ENCODE peak calls at places on chromosome 18, in ten cellular contexts. L, D, P, H, Y, Z, A, S, I and E are unnamed samples.

GRCh38 chr18:70292628-70293027 is 3.8 kb downstream of the SOCS6 start:
- DNase-seq in L (no peak), D (no peak), P (no peak), H (no peak), Y (no peak), Z (no peak), A (no peak), S (no peak), I (no peak), E (no peak)

GRCh38 chr18:2913398-2914005 is 66.7 kb downstream of the EMILIN2 start:
- DNase-seq in L (no peak), D (no peak), P (no peak), H (peak), Y (no peak), Z (no peak), A (no peak), S (no peak), I (no peak), E (no peak)

GRCh38 chr18:78638889-78639596 is 340.6 kb upstream of the SALL3 start:
- DNase-seq in L (no peak), D (no peak), P (no peak), H (no peak), Y (no peak), Z (no peak), A (peak), S (no peak), I (no peak), E (no peak)

GRCh38 chr18:45567123-45567522 is 48.2 kb upstream of the SLC14A2 start:
- DNase-seq in L (peak), D (peak), P (no peak), H (no peak), Y (peak), Z (no peak), A (no peak), S (peak), I (no peak), E (no peak)

GRCh38 chr18:3973191-3973590 is 481.9 kb downstream of the DLGAP1 start:
- DNase-seq in L (no peak), D (no peak), P (no peak), H (no peak), Y (no peak), Z (no peak), A (no peak), S (no peak), I (no peak), E (no peak)

GRCh38 chr18:29874519-29875098 is 1167.9 kb downstream of the DSC3 start:
- DNase-seq in L (peak), D (no peak), P (no peak), H (no peak), Y (peak), Z (no peak), A (peak), S (peak), I (no peak), E (peak)

GRCh38 chr18:74497308-74497640 is 1.1 kb downstream of the CNDP2 start:
- DNase-seq in L (no peak), D (no peak), P (no peak), H (no peak), Y (no peak), Z (no peak), A (no peak), S (no peak), I (no peak), E (no peak)

GRCh38 chr18:48833701-48834394 is 116.9 kb downstream of the SMAD7 start:
- DNase-seq in L (peak), D (no peak), P (no peak), H (no peak), Y (peak), Z (no peak), A (peak), S (peak), I (peak), E (peak)

GRCh38 chr18:62346327-62347090 is 21.4 kb downstream of the TNFRSF11A start:
- DNase-seq in L (no peak), D (no peak), P (no peak), H (no peak), Y (no peak), Z (no peak), A (no peak), S (no peak), I (no peak), E (no peak)

GRCh38 chr18:23021625-23022024 is 88.5 kb downstream of the RBBP8 start:
- DNase-seq in L (no peak), D (no peak), P (no peak), H (no peak), Y (no peak), Z (no peak), A (no peak), S (no peak), I (no peak), E (no peak)

GRCh38 chr18:35088931-35089330 is 47.7 kb downstream of the MAPRE2 start:
- DNase-seq in L (no peak), D (no peak), P (no peak), H (no peak), Y (peak), Z (no peak), A (no peak), S (no peak), I (no peak), E (no peak)

GRCh38 chr18:773980-774624 is 37.9 kb downstream of the YES1 start:
- DNase-seq in L (no peak), D (no peak), P (no peak), H (no peak), Y (no peak), Z (no peak), A (no peak), S (no peak), I (no peak), E (no peak)

GRCh38 chr18:78246588-78246987 is 733.0 kb upstream of the SALL3 start:
- DNase-seq in L (no peak), D (no peak), P (no peak), H (no peak), Y (no peak), Z (no peak), A (no peak), S (no peak), I (no peak), E (no peak)

GRCh38 chr18:74804677-74805076 is 207.0 kb downstream of the ZNF407 start:
- DNase-seq in L (no peak), D (no peak), P (no peak), H (no peak), Y (no peak), Z (peak), A (no peak), S (no peak), I (no peak), E (no peak)

GRCh38 chr18:59567445-59567844 is 129.8 kb downstream of the CCBE1 start:
- DNase-seq in L (no peak), D (no peak), P (no peak), H (no peak), Y (no peak), Z (no peak), A (no peak), S (no peak), I (no peak), E (no peak)

GRCh38 chr18:60978338-60978737 is 354.9 kb upstream of the CDH20 start:
- DNase-seq in L (peak), D (no peak), P (no peak), H (no peak), Y (peak), Z (no peak), A (no peak), S (no peak), I (no peak), E (no peak)

GRCh38 chr18:57733861-57734260 is 69.3 kb downstream of the ATP8B1 start:
- DNase-seq in L (no peak), D (no peak), P (no peak), H (no peak), Y (no peak), Z (no peak), A (no peak), S (no peak), I (no peak), E (no peak)

GRCh38 chr18:29156531-29156930 is 979.6 kb upstream of the CDH2 start:
- DNase-seq in L (no peak), D (no peak), P (no peak), H (no peak), Y (peak), Z (no peak), A (no peak), S (no peak), I (no peak), E (no peak)

GRCh38 chr18:53715243-53715853 is 509.1 kb downstream of the MBD2 start:
- DNase-seq in L (no peak), D (no peak), P (no peak), H (no peak), Y (no peak), Z (no peak), A (no peak), S (no peak), I (no peak), E (no peak)

GRCh38 chr18:79912409-79912991 is 39.0 kb downstream of the SLC66A2 start:
- DNase-seq in L (peak), D (no peak), P (no peak), H (no peak), Y (peak), Z (no peak), A (no peak), S (no peak), I (no peak), E (no peak)

GRCh38 chr18:35714539-35714938 is 133.0 kb downstream of the GALNT1 start:
- DNase-seq in L (no peak), D (no peak), P (no peak), H (no peak), Y (no peak), Z (no peak), A (no peak), S (no peak), I (no peak), E (no peak)

GRCh38 chr18:33841221-33841967 is 263.4 kb downstream of the ASXL3 start:
- DNase-seq in L (no peak), D (no peak), P (no peak), H (no peak), Y (no peak), Z (no peak), A (no peak), S (no peak), I (no peak), E (no peak)

GRCh38 chr18:76405761-76406356 is 89.2 kb downstream of the ZNF516 start:
- DNase-seq in L (peak), D (peak), P (peak), H (peak), Y (peak), Z (no peak), A (peak), S (peak), I (peak), E (peak)

GRCh38 chr18:68841301-68841700 is 43.4 kb downstream of the CCDC102B start:
- DNase-seq in L (peak), D (no peak), P (no peak), H (no peak), Y (no peak), Z (no peak), A (no peak), S (no peak), I (no peak), E (no peak)

GRCh38 chr18:55214534-55214933 is 255.3 kb upstream of the CCDC68 start:
- DNase-seq in L (no peak), D (no peak), P (no peak), H (no peak), Y (no peak), Z (no peak), A (no peak), S (peak), I (no peak), E (no peak)

GRCh38 chr18:59386909-59387515 is 27.9 kb upstream of the LMAN1 start:
- DNase-seq in L (no peak), D (no peak), P (no peak), H (no peak), Y (no peak), Z (no peak), A (no peak), S (no peak), I (no peak), E (no peak)

GRCh38 chr18:23231340-23232021 is 96.2 kb downstream of the CABLES1 start:
- DNase-seq in L (peak), D (peak), P (peak), H (peak), Y (peak), Z (no peak), A (no peak), S (no peak), I (peak), E (peak)

GRCh38 chr18:57438669-57439616 is 3.8 kb downstream of the ONECUT2 start:
- DNase-seq in L (no peak), D (no peak), P (no peak), H (no peak), Y (no peak), Z (no peak), A (peak), S (no peak), I (no peak), E (peak)

GRCh38 chr18:48867978-48868377 is 82.8 kb downstream of the SMAD7 start:
- DNase-seq in L (no peak), D (no peak), P (no peak), H (no peak), Y (no peak), Z (no peak), A (no peak), S (no peak), I (no peak), E (no peak)

GRCh38 chr18:50737127-50737526 is 82.7 kb downstream of the MRO start:
- DNase-seq in L (no peak), D (no peak), P (no peak), H (no peak), Y (no peak), Z (no peak), A (no peak), S (no peak), I (no peak), E (no peak)

GRCh38 chr18:24185805-24186204 is 46.9 kb downstream of the CABYR start:
- DNase-seq in L (peak), D (no peak), P (no peak), H (no peak), Y (peak), Z (no peak), A (no peak), S (no peak), I (no peak), E (no peak)

GRCh38 chr18:22052405-22053105 is 116.8 kb upstream of the GATA6 start:
- DNase-seq in L (peak), D (no peak), P (no peak), H (no peak), Y (no peak), Z (no peak), A (no peak), S (no peak), I (peak), E (no peak)

GRCh38 chr18:49230331-49230730 is 230.1 kb downstream of the DYM start:
- DNase-seq in L (peak), D (no peak), P (no peak), H (no peak), Y (peak), Z (no peak), A (no peak), S (no peak), I (no peak), E (no peak)

GRCh38 chr18:76494181-76494540 is 881 bp downstream of the ZNF516 start:
- DNase-seq in L (peak), D (no peak), P (peak), H (no peak), Y (peak), Z (peak), A (peak), S (peak), I (peak), E (no peak)

GRCh38 chr18:48000701-48001100 is 70.2 kb upstream of the SMAD2 start:
- DNase-seq in L (no peak), D (no peak), P (no peak), H (no peak), Y (no peak), Z (no peak), A (no peak), S (no peak), I (no peak), E (no peak)

GRCh38 chr18:778194-779007 is 33.6 kb downstream of the YES1 start:
- DNase-seq in L (peak), D (no peak), P (no peak), H (no peak), Y (no peak), Z (no peak), A (no peak), S (no peak), I (no peak), E (no peak)

GRCh38 chr18:31741096-31741735 is 19.5 kb downstream of the SLC25A52 start:
- DNase-seq in L (peak), D (no peak), P (no peak), H (no peak), Y (peak), Z (peak), A (peak), S (peak), I (peak), E (no peak)
- TF ChIP-seq CTCF in L (peak), D (peak), P (peak), H (peak), Y (peak), Z (peak), A (peak), S (peak), I (peak), E (peak)

DNA sequence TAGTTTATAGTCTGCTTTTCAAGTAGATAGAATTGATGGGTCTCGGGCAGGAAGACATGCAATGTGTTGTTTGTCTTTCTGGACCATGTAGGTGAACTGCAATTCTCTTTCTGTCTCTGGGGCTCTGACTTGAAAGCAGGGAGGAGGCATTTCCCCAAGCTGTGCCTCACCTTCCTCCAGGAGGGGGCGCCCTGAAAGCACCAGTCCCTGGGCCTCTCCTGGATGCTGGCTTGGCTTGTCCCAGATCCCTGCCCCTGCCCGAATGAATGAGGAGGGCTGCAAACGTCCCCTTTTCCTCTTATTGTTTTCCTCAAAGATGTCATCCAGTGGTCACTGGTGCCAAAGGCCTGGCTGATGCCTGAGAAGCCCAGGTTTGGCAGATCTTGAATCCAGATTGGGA is 270.6 kb downstream of the CELF4 start:
- DNase-seq in L (peak), D (no peak), P (no peak), H (no peak), Y (no peak), Z (peak), A (peak), S (peak), I (no peak), E (no peak)
- TF ChIP-seq CTCF in L (peak), D (no peak), P (no peak), H (no peak), Y (peak), Z (peak), A (peak), S (peak), I (no peak), E (peak)

GRCh38 chr18:66872277-66872676 is 268.4 kb upstream of the CDH19 start:
- DNase-seq in L (peak), D (no peak), P (no peak), H (no peak), Y (peak), Z (no peak), A (no peak), S (no peak), I (no peak), E (peak)
- TF ChIP-seq CTCF in L (peak), D (no peak), P (peak), H (no peak), Y (no peak), Z (peak), A (no peak), S (no peak), I (no peak), E (peak)

GRCh38 chr18:36947820-36948348 is 119.0 kb downstream of the KIAA1328 start:
- DNase-seq in L (no peak), D (no peak), P (no peak), H (no peak), Y (no peak), Z (no peak), A (no peak), S (peak), I (no peak), E (no peak)

GRCh38 chr18:36942264-36942663 is 113.3 kb downstream of the KIAA1328 start:
- DNase-seq in L (peak), D (no peak), P (no peak), H (no peak), Y (peak), Z (no peak), A (peak), S (no peak), I (no peak), E (peak)
- TF ChIP-seq CTCF in L (peak), D (peak), P (peak), H (no peak), Y (peak), Z (peak), A (peak), S (peak), I (peak), E (peak)